ENCODE peak calls at places on chromosome 17, in eight cellular contexts. E is transverse colon, D is A549, Y is GM23338, V is cardiac muscle cell, Z is Peyer's patch, R is mammary epithelial cell, A is brain microvascular endothelial cell. B is an unnamed sample.

GRCh38 chr17:59830846-59831486 is 61.8 kb downstream of the TUBD1 start:
- DNase-seq in E (no peak), D (peak), Y (no peak), V (no peak), Z (peak), R (no peak), A (no peak), B (no peak)

GRCh38 chr17:78414178-78415162 is 36.0 kb downstream of the PGS1 start:
- DNase-seq in E (no peak), D (no peak), Y (no peak), V (no peak), Z (peak), R (no peak), A (no peak), B (no peak)

GRCh38 chr17:61647044-61647443 is 56.0 kb upstream of the NACA2 start:
- DNase-seq in E (no peak), D (no peak), Y (no peak), V (no peak), Z (no peak), R (no peak), A (peak), B (no peak)

GRCh38 chr17:28712037-28712704 is 483 bp upstream of the PROCA1 start:
- DNase-seq in E (peak), D (no peak), Y (peak), V (peak), Z (peak), R (no peak), A (no peak), B (no peak)

GRCh38 chr17:27244481-27245223 is 49.3 kb upstream of the WSB1 start:
- DNase-seq in E (peak), D (peak), Y (peak), V (no peak), Z (peak), R (peak), A (peak), B (peak)

GRCh38 chr17:27296427-27296979 is 2.6 kb downstream of the WSB1 start:
- DNase-seq in E (no peak), D (peak), Y (no peak), V (no peak), Z (no peak), R (peak), A (peak), B (peak)

GRCh38 chr17:9234404-9234945 is 213.2 kb downstream of the NTN1 start:
- DNase-seq in E (no peak), D (no peak), Y (no peak), V (no peak), Z (no peak), R (no peak), A (no peak), B (no peak)

GRCh38 chr17:41530062-41531048 is 2.2 kb upstream of the KRT19 start:
- DNase-seq in E (peak), D (peak), Y (no peak), V (peak), Z (peak), R (peak), A (peak), B (peak)

GRCh38 chr17:44565866-44566443 is 8.7 kb downstream of the FZD2 start:
- DNase-seq in E (no peak), D (no peak), Y (peak), V (no peak), Z (no peak), R (no peak), A (no peak), B (no peak)
- TF ChIP-seq CTCF in E (no peak), D (peak), Y (peak), V (peak), Z (no peak), R (peak), A (peak), B (peak)

GRCh38 chr17:12546983-12547382 is 118.7 kb upstream of the MYOCD start:
- DNase-seq in E (no peak), D (no peak), Y (no peak), V (no peak), Z (no peak), R (no peak), A (no peak), B (no peak)

GRCh38 chr17:12545877-12546513 is 119.7 kb upstream of the MYOCD start:
- DNase-seq in E (peak), D (peak), Y (peak), V (peak), Z (peak), R (no peak), A (peak), B (peak)

GRCh38 chr17:12548558-12548957 is 117.1 kb upstream of the MYOCD start:
- DNase-seq in E (no peak), D (no peak), Y (no peak), V (no peak), Z (no peak), R (no peak), A (no peak), B (no peak)

GRCh38 chr17:12547829-12548228 is 117.9 kb upstream of the MYOCD start:
- DNase-seq in E (no peak), D (no peak), Y (no peak), V (no peak), Z (no peak), R (no peak), A (no peak), B (no peak)

DNA sequence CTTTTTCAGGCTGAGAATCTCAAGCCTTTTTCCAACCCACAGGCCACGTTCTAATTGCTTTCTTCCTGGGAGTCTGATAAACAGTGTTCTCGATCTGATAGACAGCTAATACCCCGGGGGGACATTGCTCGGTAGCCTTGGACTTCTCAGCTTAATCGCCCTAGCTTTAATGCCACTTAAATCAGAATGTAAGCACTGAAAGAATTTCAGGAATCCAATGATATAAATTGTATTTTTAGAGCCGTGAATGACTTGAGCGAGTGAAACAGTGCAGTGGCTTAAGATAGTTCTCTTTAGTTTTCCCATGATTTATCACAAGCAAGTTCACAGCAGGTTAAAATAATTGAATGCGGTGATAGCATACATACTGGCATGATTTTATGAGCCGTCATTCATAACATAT is 116.2 kb upstream of the MYOCD start:
- DNase-seq in E (no peak), D (no peak), Y (no peak), V (peak), Z (no peak), R (no peak), A (peak), B (no peak)
- H3K27ac ChIP-seq in E (peak), D (no peak), Y (no peak), V (peak), Z (peak), R (no peak), A (peak), B (no peak)

DNA sequence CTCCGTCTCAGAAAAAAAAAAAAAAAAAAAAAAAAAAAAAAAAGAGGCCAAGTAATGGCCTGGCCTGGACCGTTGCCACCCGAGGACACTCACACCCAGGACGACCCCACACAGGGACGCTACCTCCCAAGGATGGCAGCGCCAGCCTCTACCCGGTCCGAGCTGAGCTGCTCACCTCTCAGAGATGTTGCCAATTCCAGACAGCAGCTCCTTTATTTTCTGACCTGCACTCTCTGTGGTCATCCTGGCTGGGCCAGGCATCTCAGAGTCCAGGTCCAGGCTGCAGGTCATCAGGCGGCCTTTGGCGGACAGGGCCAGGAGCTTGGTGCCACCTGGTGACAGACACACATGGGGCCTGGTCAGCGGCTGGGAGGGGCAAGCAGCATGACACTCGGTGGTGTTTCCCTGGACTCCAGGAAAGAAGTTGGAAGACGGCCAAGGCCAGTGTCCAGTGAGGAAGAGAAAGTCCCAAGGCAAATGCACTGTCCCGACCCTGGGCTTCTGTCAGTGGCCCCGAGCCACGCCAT is 3.1 kb downstream of the FAAP100 start:
- DNase-seq in E (no peak), D (no peak), Y (no peak), V (no peak), Z (no peak), R (no peak), A (no peak), B (no peak)
- TF ChIP-seq CTCF in E (no peak), D (no peak), Y (no peak), V (no peak), Z (no peak), R (no peak), A (no peak), B (no peak)

GRCh38 chr17:20995164-20995872 is 47.5 kb downstream of the USP22 start:
- DNase-seq in E (peak), D (no peak), Y (no peak), V (no peak), Z (peak), R (no peak), A (no peak), B (no peak)

GRCh38 chr17:20997711-20998570 is 44.9 kb downstream of the USP22 start:
- DNase-seq in E (no peak), D (no peak), Y (peak), V (no peak), Z (peak), R (no peak), A (no peak), B (no peak)

GRCh38 chr17:20994779-20995149 is 48.0 kb downstream of the USP22 start:
- DNase-seq in E (peak), D (no peak), Y (no peak), V (no peak), Z (no peak), R (no peak), A (no peak), B (no peak)

GRCh38 chr17:20996724-20997615 is 45.8 kb downstream of the USP22 start:
- DNase-seq in E (peak), D (no peak), Y (no peak), V (no peak), Z (no peak), R (no peak), A (no peak), B (no peak)

GRCh38 chr17:20995873-20996723 is 46.7 kb downstream of the USP22 start:
- DNase-seq in E (peak), D (no peak), Y (no peak), V (no peak), Z (peak), R (no peak), A (no peak), B (no peak)
- H3K27ac ChIP-seq in E (no peak), D (no peak), Y (no peak), V (peak), Z (no peak), R (no peak), A (no peak), B (peak)

GRCh38 chr17:10681866-10682446 is 15.4 kb downstream of the SCO1 start:
- DNase-seq in E (no peak), D (no peak), Y (no peak), V (no peak), Z (no peak), R (no peak), A (peak), B (no peak)

GRCh38 chr17:10687497-10687896 is 9.8 kb downstream of the SCO1 start:
- DNase-seq in E (no peak), D (no peak), Y (no peak), V (no peak), Z (no peak), R (no peak), A (no peak), B (no peak)

GRCh38 chr17:10683853-10684252 is 13.5 kb downstream of the SCO1 start:
- DNase-seq in E (no peak), D (peak), Y (peak), V (peak), Z (no peak), R (peak), A (no peak), B (peak)
- TF ChIP-seq CTCF in E (peak), D (peak), Y (peak), V (peak), Z (peak), R (peak), A (peak), B (peak)